ENCODE peak calls at places on chromosomes 13 and 19, in eight cellular contexts. Z is WERI-Rb-1; Q is stimulated activated CD8-positive, alpha-beta memory T cell treated with anti-CD3 and anti-CD28 coated beads, Interleukin-7, amount 100 ng/mL, for 48 hours; L is T47D; F is germinal center; M is body of pancreas; B is fibroblast of the aortic adventitia; V is brain pericyte. O is an unnamed sample.

GRCh38 chr13:33519561-33520479 is 234.3 kb upstream of the STARD13 start:
- DNase-seq in Z (no peak), Q (no peak), L (no peak), F (no peak), M (no peak), B (peak; percentile 89), V (no peak), O (no peak)

GRCh38 chr13:100130092-100130491 is 41.2 kb downstream of the PCCA start:
- DNase-seq in Z (no peak), Q (no peak), L (no peak), F (no peak), M (no peak), B (peak; percentile 18), V (no peak), O (no peak)

GRCh38 chr19:47813304-47813994 is 8.3 kb upstream of the CRX start:
- DNase-seq in Z (peak; percentile 99), Q (peak; percentile 68), L (peak; percentile 75), F (peak; percentile 66), M (peak; percentile 62), B (peak; percentile 39), V (no peak), O (peak; percentile 2)

GRCh38 chr13:90293793-90294361 is 1053.6 kb upstream of the MIR17HG start:
- DNase-seq in Z (no peak), Q (no peak), L (no peak), F (no peak), M (no peak), B (no peak), V (no peak), O (no peak)

GRCh38 chr13:23741879-23742510 is 147.2 kb downstream of the MIPEP start:
- DNase-seq in Z (peak; percentile 58), Q (no peak), L (no peak), F (peak; percentile 27), M (no peak), B (no peak), V (no peak), O (no peak)

GRCh38 chr13:47000166-47000565 is 103.3 kb upstream of the HTR2A start:
- DNase-seq in Z (no peak), Q (no peak), L (no peak), F (no peak), M (no peak), B (no peak), V (no peak), O (no peak)

GRCh38 chr13:44932850-44933251 is 56.4 kb downstream of the NUFIP1 start:
- DNase-seq in Z (no peak), Q (no peak), L (no peak), F (no peak), M (no peak), B (peak; percentile 74), V (peak; percentile 42), O (peak; percentile 37)

GRCh38 chr13:35393886-35394285 is 82.6 kb downstream of the MAB21L1 start:
- DNase-seq in Z (no peak), Q (no peak), L (no peak), F (no peak), M (no peak), B (no peak), V (no peak), O (no peak)

GRCh38 chr13:21060063-21060826 is 1.1 kb downstream of the LATS2 start:
- DNase-seq in Z (no peak), Q (no peak), L (peak; percentile 46), F (no peak), M (peak; percentile 49), B (peak; percentile 57), V (no peak), O (no peak)

GRCh38 chr13:32723987-32724386 is 137.7 kb downstream of the PDS5B start:
- DNase-seq in Z (no peak), Q (no peak), L (no peak), F (no peak), M (no peak), B (no peak), V (no peak), O (no peak)

GRCh38 chr13:29476046-29476445 is 119.4 kb downstream of the SLC7A1 start:
- DNase-seq in Z (no peak), Q (no peak), L (no peak), F (no peak), M (no peak), B (no peak), V (no peak), O (no peak)

GRCh38 chr13:95235944-95236343 is 65.3 kb downstream of the ABCC4 start:
- DNase-seq in Z (no peak), Q (no peak), L (no peak), F (no peak), M (no peak), B (no peak), V (no peak), O (no peak)

GRCh38 chr13:109840201-109840892 is 54.0 kb upstream of the IRS2 start:
- DNase-seq in Z (peak; percentile 70), Q (peak; percentile 22), L (no peak), F (no peak), M (no peak), B (peak; percentile 22), V (no peak), O (no peak)

GRCh38 chr13:49444517-49445395 is 682 bp downstream of the SETDB2 start:
- DNase-seq in Z (no peak), Q (peak; percentile 11), L (peak; percentile 37), F (peak; percentile 60), M (no peak), B (peak; percentile 52), V (peak; percentile 5), O (no peak)

GRCh38 chr13:50410921-50411712 is 395.9 kb downstream of the KCNRG start:
- DNase-seq in Z (no peak), Q (peak; percentile 5), L (no peak), F (no peak), M (no peak), B (peak; percentile 91), V (no peak), O (no peak)

GRCh38 chr13:51645154-51645650 is 60.9 kb downstream of the WDFY2 start:
- DNase-seq in Z (no peak), Q (no peak), L (no peak), F (peak; percentile 20), M (no peak), B (peak; percentile 74), V (no peak), O (no peak)

GRCh38 chr13:26051231-26052135 is at the start of gene SHISA2:
- DNase-seq in Z (peak; percentile 87), Q (no peak), L (peak; percentile 69), F (peak; percentile 67), M (peak; percentile 41), B (peak; percentile 19), V (no peak), O (no peak)

GRCh38 chr19:53019684-53020083 is 6.0 kb downstream of the ERVV-1 start:
- DNase-seq in Z (peak; percentile 69), Q (no peak), L (peak; percentile 46), F (no peak), M (no peak), B (no peak), V (no peak), O (no peak)

GRCh38 chr19:38506723-38507550 is 73.4 kb downstream of the RYR1 start:
- DNase-seq in Z (peak; percentile 64), Q (peak; percentile 95), L (peak; percentile 97), F (peak; percentile 92), M (peak; percentile 90), B (peak; percentile 53), V (no peak), O (no peak)

GRCh38 chr13:78593652-78594494 is 9.5 kb downstream of the POU4F1 start:
- DNase-seq in Z (no peak), Q (no peak), L (no peak), F (no peak), M (no peak), B (no peak), V (no peak), O (no peak)

GRCh38 chr13:48730971-48731658 is 77.4 kb downstream of the CYSLTR2 start:
- DNase-seq in Z (no peak), Q (no peak), L (peak; percentile 11), F (no peak), M (no peak), B (peak; percentile 54), V (no peak), O (no peak)

GRCh38 chr19:48806518-48806817 is 4.4 kb downstream of the BCAT2 start:
- DNase-seq in Z (no peak), Q (no peak), L (peak; percentile 68), F (peak; percentile 76), M (no peak), B (no peak), V (no peak), O (no peak)

GRCh38 chr13:84946144-84946543 is 853.1 kb downstream of the SLITRK6 start:
- DNase-seq in Z (no peak), Q (no peak), L (no peak), F (no peak), M (no peak), B (no peak), V (no peak), O (no peak)

GRCh38 chr13:29104461-29104860 is 284.3 kb downstream of the MTUS2 start:
- DNase-seq in Z (no peak), Q (no peak), L (no peak), F (no peak), M (no peak), B (no peak), V (no peak), O (no peak)

GRCh38 chr13:74136089-74136658 is 2.0 kb upstream of the KLF12 start:
- DNase-seq in Z (peak; percentile 15), Q (peak; percentile 19), L (no peak), F (no peak), M (no peak), B (peak; percentile 71), V (no peak), O (no peak)

GRCh38 chr19:47106819-47107200 is 6.8 kb downstream of the ZC3H4 start:
- DNase-seq in Z (no peak), Q (no peak), L (no peak), F (no peak), M (no peak), B (peak; percentile 79), V (no peak), O (no peak)

GRCh38 chr13:35157143-35157755 is 215.2 kb downstream of the NBEA start:
- DNase-seq in Z (peak; percentile 15), Q (no peak), L (peak; percentile 71), F (peak; percentile 20), M (peak; percentile 32), B (peak; percentile 79), V (peak; percentile 8), O (peak; percentile 40)

GRCh38 chr13:25286308-25286968 is 850 bp downstream of the MTMR6 start:
- DNase-seq in Z (no peak), Q (no peak), L (peak; percentile 39), F (peak; percentile 69), M (peak; percentile 18), B (peak; percentile 49), V (peak; percentile 7), O (no peak)

GRCh38 chr13:113927661-113928581 is 46.0 kb downstream of the C13orf46 start:
- DNase-seq in Z (peak; percentile 3), Q (no peak), L (peak; percentile 93), F (no peak), M (no peak), B (peak; percentile 98), V (peak; percentile 20), O (peak; percentile 65)

GRCh38 chr19:3801412-3802096 is 15.4 kb upstream of the MATK start:
- DNase-seq in Z (no peak), Q (peak; percentile 51), L (peak; percentile 75), F (no peak), M (peak; percentile 31), B (peak; percentile 2), V (no peak), O (no peak)

GRCh38 chr19:18304496-18305312 is 18.2 kb downstream of the LSM4 start:
- DNase-seq in Z (peak; percentile 68), Q (peak; percentile 88), L (no peak), F (peak; percentile 75), M (peak; percentile 89), B (peak; percentile 72), V (peak; percentile 87), O (no peak)

GRCh38 chr13:59774511-59774911 is 389.2 kb downstream of the DIAPH3 start:
- DNase-seq in Z (no peak), Q (no peak), L (no peak), F (no peak), M (no peak), B (peak; percentile 70), V (no peak), O (peak; percentile 18)

GRCh38 chr19:5561559-5561958 is 6.2 kb downstream of the TINCR start:
- DNase-seq in Z (no peak), Q (no peak), L (no peak), F (no peak), M (no peak), B (no peak), V (no peak), O (no peak)

GRCh38 chr13:99027260-99027659 is 49.4 kb upstream of the DOCK9 start:
- DNase-seq in Z (no peak), Q (no peak), L (no peak), F (no peak), M (no peak), B (no peak), V (no peak), O (no peak)